ENCODE peak calls at places on chromosomes 4 and X, in eight cellular contexts. Q, C, E, O, L, P, F and I are unnamed samples.

GRCh38 chr4:126611900-126612299 is 1020.9 kb upstream of the INTU start:
- DNase-seq in Q (no peak), C (no peak), P (no peak), F (no peak), E (no peak), L (peak; percentile 38), O (no peak), I (no peak)

GRCh38 chr4:54541426-54542118 is 116.2 kb upstream of the KIT start:
- DNase-seq in F (no peak), E (no peak), P (no peak), L (peak; percentile 54), Q (no peak), O (no peak), C (peak; percentile 29), I (no peak)

GRCh38 chr4:41102360-41103092 is 111.8 kb downstream of the APBB2 start:
- DNase-seq in Q (no peak), F (no peak), C (no peak), O (no peak), L (no peak), E (no peak), P (no peak), I (no peak)

GRCh38 chr4:56757270-56757746 is 64.2 kb downstream of the SPINK2 start:
- DNase-seq in O (no peak), C (no peak), F (peak; percentile 25), E (no peak), L (peak; percentile 75), Q (no peak), P (peak; percentile 22), I (no peak)

GRCh38 chrX:24574743-24575142 is 72.4 kb downstream of the PCYT1B start:
- DNase-seq in C (no peak), Q (no peak), L (no peak), P (no peak), E (no peak), F (no peak), O (no peak), I (no peak)

GRCh38 chr4:17884063-17884462 is 73.3 kb downstream of the NCAPG start:
- DNase-seq in F (no peak), O (no peak), P (no peak), C (no peak), Q (no peak), E (no peak), L (peak; percentile 61), I (no peak)

GRCh38 chrX:49754238-49754857 is 58.6 kb upstream of the PAGE1 start:
- DNase-seq in L (peak; percentile 28), P (no peak), E (no peak), F (peak; percentile 4), C (peak; percentile 72), Q (peak; percentile 42), O (peak; percentile 42), I (peak; percentile 55)

GRCh38 chrX:33128048-33128805 is 83.1 kb downstream of the DMD start:
- DNase-seq in C (peak; percentile 16), L (no peak), O (no peak), F (no peak), P (no peak), E (no peak), Q (no peak), I (no peak)

GRCh38 chr4:124936427-124936826 is 223.9 kb upstream of the ANKRD50 start:
- DNase-seq in L (peak; percentile 60), F (no peak), Q (no peak), P (peak; percentile 31), C (no peak), E (no peak), O (peak; percentile 32), I (peak; percentile 74)

GRCh38 chrX:70033348-70033747 is 16.4 kb downstream of the AWAT2 start:
- DNase-seq in F (peak; percentile 17), Q (no peak), O (no peak), E (no peak), C (peak; percentile 57), L (peak; percentile 21), P (no peak), I (peak; percentile 61)

GRCh38 chrX:107567370-107567769 is 60.9 kb upstream of the PRPS1 start:
- DNase-seq in L (no peak), F (no peak), E (no peak), P (no peak), O (no peak), Q (no peak), C (no peak), I (no peak)

GRCh38 chr4:5759236-5760075 is 48.5 kb downstream of the EVC start:
- DNase-seq in L (no peak), P (no peak), F (no peak), E (no peak), C (no peak), O (no peak), Q (no peak), I (no peak)

GRCh38 chrX:69101655-69102251 is 63.5 kb downstream of the PJA1 start:
- DNase-seq in O (no peak), Q (no peak), C (no peak), P (no peak), E (no peak), F (no peak), L (no peak), I (no peak)

GRCh38 chr4:173909294-173909693 is 374.2 kb downstream of the FBXO8 start:
- DNase-seq in E (no peak), O (no peak), P (no peak), F (no peak), C (no peak), Q (no peak), L (no peak), I (no peak)

GRCh38 chrX:17525266-17525665 is 150.3 kb downstream of the NHS start:
- DNase-seq in C (no peak), Q (no peak), O (no peak), L (peak; percentile 12), F (no peak), E (no peak), P (no peak), I (no peak)

GRCh38 chrX:103441878-103442535 is 65.7 kb downstream of the BEX3 start:
- DNase-seq in L (no peak), O (no peak), P (no peak), E (no peak), F (no peak), Q (no peak), C (no peak), I (no peak)

GRCh38 chr4:75056277-75056676 is 123.4 kb downstream of the PARM1 start:
- DNase-seq in F (no peak), L (no peak), O (no peak), P (no peak), C (no peak), Q (no peak), E (no peak), I (no peak)

GRCh38 chr4:172683016-172683415 is 485.6 kb upstream of the GALNT7 start:
- DNase-seq in Q (no peak), L (peak; percentile 4), F (no peak), P (no peak), E (no peak), C (no peak), O (no peak), I (no peak)

GRCh38 chr4:81215219-81215892 is at the start of gene PRKG2:
- DNase-seq in L (no peak), E (no peak), O (no peak), F (no peak), C (peak; percentile 39), P (no peak), Q (no peak), I (no peak)
- H3K4me3 ChIP-seq in L (peak within 1 kb of the TSS; percentile 64), E (no peak within 1 kb of the TSS), O (peak within 1 kb of the TSS; percentile 23), F (peak within 1 kb of the TSS; percentile 47), C (peak within 1 kb of the TSS; percentile 60), P (peak within 1 kb of the TSS; percentile 37), Q (peak within 1 kb of the TSS; percentile 21), I (peak within 1 kb of the TSS; percentile 43)

DNA sequence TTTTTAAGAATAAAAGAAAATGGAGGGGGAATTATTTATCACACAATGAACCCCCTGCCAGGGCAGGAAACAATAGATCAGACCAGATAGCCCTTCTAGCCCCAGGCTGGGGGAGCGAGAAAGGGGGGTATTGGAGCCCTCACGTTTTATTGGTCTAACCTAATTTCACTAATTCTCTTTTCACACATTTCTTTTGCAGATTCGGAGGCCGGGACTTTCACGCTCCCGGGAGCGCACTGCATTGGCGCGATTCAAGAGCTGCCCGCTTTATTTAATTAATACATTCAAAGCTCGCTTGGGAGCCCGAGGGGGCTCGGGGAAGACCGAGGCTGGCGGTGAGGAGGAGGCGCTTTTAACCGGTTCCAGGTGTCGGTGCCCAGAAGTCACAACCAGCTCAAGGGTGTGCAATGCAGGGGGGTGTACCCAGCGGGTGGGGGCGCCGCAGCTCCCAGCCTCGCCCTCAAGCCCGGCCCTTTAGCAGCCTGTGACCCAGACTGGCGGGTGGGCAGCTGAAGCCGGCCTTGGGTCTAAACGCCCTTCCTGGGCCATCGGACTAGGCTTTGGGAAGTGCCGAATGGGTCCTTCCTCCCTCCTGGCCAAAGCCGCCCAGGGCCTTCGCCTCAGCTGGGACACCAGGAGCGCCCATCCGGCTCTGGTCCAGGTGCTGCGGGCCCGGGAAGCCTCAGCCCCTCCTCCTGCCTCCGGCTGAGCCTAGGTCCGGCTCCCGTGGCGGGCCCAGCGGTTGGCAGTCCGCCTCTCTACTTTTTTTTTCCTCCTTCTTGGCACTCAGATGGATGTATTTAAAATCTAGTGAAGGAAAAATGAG is 5.3 kb downstream of the NEUROG2 start:
- DNase-seq in O (no peak), Q (no peak), L (no peak), F (no peak), P (no peak), C (peak; percentile 75), E (no peak), I (no peak)
- H3K4me1 ChIP-seq in O (peaks cover 18% of the 10 kb centered on the region), Q (no peaks in the 10 kb centered on the region), L (peaks cover 5% of the 10 kb centered on the region), F (peaks cover 10% of the 10 kb centered on the region), P (peaks cover 35% of the 10 kb centered on the region), C (peaks cover 49% of the 10 kb centered on the region), E (no peaks in the 10 kb centered on the region), I (peaks cover 8% of the 10 kb centered on the region)

DNA sequence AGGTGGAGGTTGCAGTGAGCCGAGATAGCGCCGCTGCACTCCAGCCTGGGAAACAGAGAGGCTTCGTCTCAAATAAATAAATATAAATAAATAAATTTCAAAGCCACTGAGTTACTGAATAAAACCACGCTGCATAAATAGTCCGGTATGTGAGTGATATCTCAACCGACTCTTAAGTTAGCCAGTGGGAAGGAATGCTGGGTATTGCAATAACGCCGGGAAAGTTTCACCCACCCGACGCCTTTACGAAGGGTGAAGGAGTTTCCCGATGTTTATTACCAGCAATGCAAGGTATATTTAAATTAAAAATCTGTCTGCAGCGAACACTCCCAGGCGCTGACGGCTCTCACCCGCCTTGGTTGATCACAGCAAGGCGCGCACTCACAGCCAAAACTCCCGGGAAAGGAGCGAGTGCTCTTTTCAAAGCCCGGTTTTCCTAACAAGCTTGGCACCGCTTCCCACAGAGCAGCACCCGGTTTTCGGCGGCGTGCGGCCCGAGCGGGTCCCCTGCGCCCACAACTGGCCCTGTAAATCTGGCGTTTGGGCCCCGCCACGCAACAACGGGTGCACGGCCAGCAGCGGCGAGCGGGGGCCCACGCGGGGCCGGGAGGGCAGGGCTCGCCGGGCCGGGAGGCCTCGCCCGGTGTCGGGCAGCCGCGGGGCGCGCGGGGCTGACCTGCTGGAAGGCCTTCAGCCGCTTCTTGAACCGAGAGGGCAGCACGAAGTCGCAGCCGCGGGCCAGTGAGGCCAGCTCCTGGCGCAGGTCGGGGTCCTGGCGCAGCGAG is 13.7 kb downstream of the PPP2R3B start:
- DNase-seq in C (peak; percentile 24), L (peak; percentile 44), F (no peak), Q (no peak), O (no peak), E (no peak), P (no peak), I (peak; percentile 53)
- H3K4me3 ChIP-seq in C (peak overlapping the region; percentile 73), L (peak overlapping the region; percentile 30), F (peak overlapping the region; percentile 50), Q (no peak overlapping the region), O (no peak overlapping the region), E (no peak overlapping the region), P (peak overlapping the region; percentile 50), I (peak overlapping the region; percentile 53)

DNA sequence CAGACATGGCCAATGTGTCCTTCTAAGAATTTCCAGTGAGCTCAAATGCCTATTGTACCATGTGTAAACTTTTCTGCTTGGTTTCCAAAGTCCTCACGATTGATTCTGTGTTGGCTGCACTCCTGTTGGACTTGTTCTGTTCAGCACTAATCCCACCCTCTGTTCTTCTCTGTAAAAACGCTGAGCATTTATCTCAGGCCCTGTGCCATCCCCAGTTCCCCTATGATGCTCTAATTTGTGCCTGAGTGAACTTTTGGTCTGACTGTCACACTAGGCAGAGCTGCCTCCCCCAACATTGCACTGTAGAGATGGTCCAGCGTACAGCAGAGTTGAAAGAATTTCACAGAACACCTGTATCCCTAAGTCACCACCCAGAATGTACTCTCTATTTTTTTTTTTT is 76.1 kb upstream of the STS start:
- DNase-seq in C (no peak), L (no peak), E (no peak), F (no peak), O (no peak), Q (no peak), P (no peak), I (no peak)
- H3K4me1 ChIP-seq in C (no peaks in the 10 kb centered on the region), L (no peaks in the 10 kb centered on the region), E (peaks cover 5% of the 10 kb centered on the region), F (no peaks in the 10 kb centered on the region), O (no peaks in the 10 kb centered on the region), Q (no peaks in the 10 kb centered on the region), P (no peaks in the 10 kb centered on the region), I (no peaks in the 10 kb centered on the region)